ENCODE peak calls at places on chromosomes 6 and 20, in ten cellular contexts. One of them, this sample, is unnamed.

GRCh38 chr6:119197271-119197670 is 118.8 kb upstream of the FAM184A start:
- DNase-seq in ovary: no peak
- DNase-seq in IMR-90: no peak
- DNase-seq in GM20000: no peak
- DNase-seq in GM13977: no peak
- DNase-seq in neural crest cell: no peak
- DNase-seq in fibroblast of lung: no peak
- DNase-seq in AG10803: no peak
- DNase-seq in CD8-positive, alpha-beta T cell: no peak
- DNase-seq in spleen: no peak
- DNase-seq in this sample: no peak

GRCh38 chr6:105489213-105489525 is 86.3 kb upstream of the PREP start:
- DNase-seq in AG10803: no peak
- DNase-seq in IMR-90: peak
- DNase-seq in GM13977: no peak
- DNase-seq in ovary: no peak
- DNase-seq in spleen: no peak
- DNase-seq in GM20000: no peak
- DNase-seq in fibroblast of lung: peak
- DNase-seq in CD8-positive, alpha-beta T cell: no peak
- DNase-seq in neural crest cell: no peak
- DNase-seq in this sample: no peak

GRCh38 chr6:145749632-145750031 is 14.3 kb upstream of the EPM2A start:
- DNase-seq in ovary: no peak
- DNase-seq in CD8-positive, alpha-beta T cell: no peak
- DNase-seq in GM20000: peak
- DNase-seq in IMR-90: peak
- DNase-seq in neural crest cell: no peak
- DNase-seq in fibroblast of lung: peak
- DNase-seq in spleen: no peak
- DNase-seq in AG10803: peak
- DNase-seq in GM13977: peak
- DNase-seq in this sample: no peak

GRCh38 chr6:152313542-152314482 is 323.4 kb downstream of the SYNE1 start:
- DNase-seq in ovary: no peak
- DNase-seq in GM13977: no peak
- DNase-seq in fibroblast of lung: peak
- DNase-seq in IMR-90: peak
- DNase-seq in neural crest cell: no peak
- DNase-seq in GM20000: no peak
- DNase-seq in AG10803: peak
- DNase-seq in spleen: no peak
- DNase-seq in CD8-positive, alpha-beta T cell: no peak
- DNase-seq in this sample: no peak

GRCh38 chr6:50959081-50959641 is 140.5 kb downstream of the TFAP2B start:
- DNase-seq in AG10803: no peak
- DNase-seq in IMR-90: no peak
- DNase-seq in neural crest cell: no peak
- DNase-seq in fibroblast of lung: no peak
- DNase-seq in GM20000: no peak
- DNase-seq in CD8-positive, alpha-beta T cell: no peak
- DNase-seq in ovary: no peak
- DNase-seq in GM13977: no peak
- DNase-seq in spleen: no peak
- DNase-seq in this sample: no peak

GRCh38 chr6:34673079-34673478 is 23.5 kb downstream of the ILRUN start:
- DNase-seq in GM13977: no peak
- DNase-seq in GM20000: no peak
- DNase-seq in IMR-90: no peak
- DNase-seq in spleen: no peak
- DNase-seq in neural crest cell: no peak
- DNase-seq in ovary: no peak
- DNase-seq in fibroblast of lung: no peak
- DNase-seq in CD8-positive, alpha-beta T cell: no peak
- DNase-seq in AG10803: no peak
- DNase-seq in this sample: no peak

GRCh38 chr20:62953839-62954703 is 1.6 kb downstream of the SLC17A9 start:
- DNase-seq in IMR-90: peak
- DNase-seq in ovary: peak
- DNase-seq in CD8-positive, alpha-beta T cell: peak
- DNase-seq in GM20000: peak
- DNase-seq in spleen: peak
- DNase-seq in neural crest cell: peak
- DNase-seq in GM13977: peak
- DNase-seq in fibroblast of lung: peak
- DNase-seq in AG10803: peak
- DNase-seq in this sample: peak

GRCh38 chr20:13809855-13810254 is 25.0 kb downstream of the NDUFAF5 start:
- DNase-seq in ovary: no peak
- DNase-seq in GM20000: no peak
- DNase-seq in fibroblast of lung: no peak
- DNase-seq in spleen: no peak
- DNase-seq in neural crest cell: no peak
- DNase-seq in AG10803: no peak
- DNase-seq in CD8-positive, alpha-beta T cell: no peak
- DNase-seq in GM13977: no peak
- DNase-seq in IMR-90: no peak
- DNase-seq in this sample: no peak

GRCh38 chr20:6693178-6693807 is 74.2 kb upstream of the BMP2 start:
- DNase-seq in GM13977: no peak
- DNase-seq in fibroblast of lung: no peak
- DNase-seq in ovary: no peak
- DNase-seq in AG10803: no peak
- DNase-seq in neural crest cell: no peak
- DNase-seq in GM20000: no peak
- DNase-seq in spleen: no peak
- DNase-seq in CD8-positive, alpha-beta T cell: no peak
- DNase-seq in IMR-90: no peak
- DNase-seq in this sample: no peak

GRCh38 chr6:116447052-116447451 is 14.1 kb upstream of the CALHM6 start:
- DNase-seq in CD8-positive, alpha-beta T cell: no peak
- DNase-seq in GM20000: no peak
- DNase-seq in AG10803: no peak
- DNase-seq in spleen: no peak
- DNase-seq in neural crest cell: no peak
- DNase-seq in GM13977: no peak
- DNase-seq in fibroblast of lung: no peak
- DNase-seq in IMR-90: no peak
- DNase-seq in ovary: no peak
- DNase-seq in this sample: no peak

DNA sequence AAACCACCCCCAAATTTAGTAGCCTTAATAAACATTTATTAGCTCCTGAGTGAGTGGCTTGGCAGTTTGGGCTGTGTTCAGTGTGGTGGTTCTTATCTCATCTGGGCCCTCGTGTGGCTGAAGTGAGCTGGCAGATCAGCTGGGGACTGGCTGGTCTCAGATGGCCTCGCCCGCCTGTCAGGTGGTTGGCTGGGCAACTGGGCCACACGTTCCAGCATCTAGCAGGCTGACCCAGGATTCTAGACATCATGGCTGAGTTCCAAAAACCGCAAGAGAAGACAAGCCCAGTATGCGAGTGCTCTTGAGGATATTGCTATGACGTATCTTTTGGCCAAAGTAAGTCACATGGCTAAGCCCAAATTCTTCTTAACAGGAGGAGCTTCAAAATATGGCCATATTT is 28.9 kb downstream of the EIF2S2 start:
- DNase-seq in CD8-positive, alpha-beta T cell: no peak
- DNase-seq in GM13977: no peak
- DNase-seq in AG10803: peak
- DNase-seq in ovary: peak
- DNase-seq in neural crest cell: no peak
- DNase-seq in GM20000: no peak
- DNase-seq in fibroblast of lung: peak
- DNase-seq in spleen: no peak
- DNase-seq in IMR-90: peak
- DNase-seq in this sample: peak
- TF ChIP-seq CTCF in CD8-positive, alpha-beta T cell: no peak
- TF ChIP-seq CTCF in GM13977: no peak
- TF ChIP-seq CTCF in AG10803: peak
- TF ChIP-seq CTCF in ovary: no peak
- TF ChIP-seq CTCF in neural crest cell: no peak
- TF ChIP-seq CTCF in GM20000: no peak
- TF ChIP-seq CTCF in fibroblast of lung: peak
- TF ChIP-seq CTCF in spleen: no peak
- TF ChIP-seq CTCF in IMR-90: peak
- TF ChIP-seq CTCF in this sample: no peak

GRCh38 chr6:134918418-134918961 is 31.4 kb downstream of the ALDH8A1 start:
- DNase-seq in neural crest cell: no peak
- DNase-seq in CD8-positive, alpha-beta T cell: no peak
- DNase-seq in fibroblast of lung: no peak
- DNase-seq in spleen: no peak
- DNase-seq in ovary: no peak
- DNase-seq in IMR-90: no peak
- DNase-seq in GM13977: no peak
- DNase-seq in GM20000: no peak
- DNase-seq in AG10803: no peak
- DNase-seq in this sample: no peak
- TF ChIP-seq CTCF in neural crest cell: no peak
- TF ChIP-seq CTCF in CD8-positive, alpha-beta T cell: no peak
- TF ChIP-seq CTCF in fibroblast of lung: no peak
- TF ChIP-seq CTCF in spleen: no peak
- TF ChIP-seq CTCF in ovary: no peak
- TF ChIP-seq CTCF in IMR-90: no peak
- TF ChIP-seq CTCF in GM13977: no peak
- TF ChIP-seq CTCF in GM20000: no peak
- TF ChIP-seq CTCF in AG10803: no peak
- TF ChIP-seq CTCF in this sample: no peak

GRCh38 chr6:158869604-158870417 is 50.6 kb upstream of the EZR start:
- DNase-seq in neural crest cell: peak
- DNase-seq in CD8-positive, alpha-beta T cell: peak
- DNase-seq in fibroblast of lung: peak
- DNase-seq in IMR-90: peak
- DNase-seq in GM20000: peak
- DNase-seq in GM13977: peak
- DNase-seq in spleen: peak
- DNase-seq in ovary: peak
- DNase-seq in AG10803: peak
- DNase-seq in this sample: peak
- TF ChIP-seq CTCF in neural crest cell: peak
- TF ChIP-seq CTCF in CD8-positive, alpha-beta T cell: no peak
- TF ChIP-seq CTCF in fibroblast of lung: peak
- TF ChIP-seq CTCF in IMR-90: no peak
- TF ChIP-seq CTCF in GM20000: peak
- TF ChIP-seq CTCF in GM13977: peak
- TF ChIP-seq CTCF in spleen: peak
- TF ChIP-seq CTCF in ovary: peak
- TF ChIP-seq CTCF in AG10803: peak
- TF ChIP-seq CTCF in this sample: peak

GRCh38 chr20:46081074-46081473 is 8.7 kb downstream of the NCOA5 start:
- DNase-seq in AG10803: no peak
- DNase-seq in spleen: no peak
- DNase-seq in fibroblast of lung: no peak
- DNase-seq in GM20000: no peak
- DNase-seq in neural crest cell: no peak
- DNase-seq in IMR-90: no peak
- DNase-seq in CD8-positive, alpha-beta T cell: no peak
- DNase-seq in GM13977: no peak
- DNase-seq in ovary: no peak
- DNase-seq in this sample: no peak
- TF ChIP-seq CTCF in AG10803: no peak
- TF ChIP-seq CTCF in spleen: no peak
- TF ChIP-seq CTCF in fibroblast of lung: no peak
- TF ChIP-seq CTCF in GM20000: no peak
- TF ChIP-seq CTCF in neural crest cell: no peak
- TF ChIP-seq CTCF in IMR-90: no peak
- TF ChIP-seq CTCF in CD8-positive, alpha-beta T cell: no peak
- TF ChIP-seq CTCF in GM13977: no peak
- TF ChIP-seq CTCF in ovary: no peak
- TF ChIP-seq CTCF in this sample: no peak

GRCh38 chr6:94052754-94053153 is 633.4 kb upstream of the EPHA7 start:
- DNase-seq in spleen: no peak
- DNase-seq in IMR-90: no peak
- DNase-seq in fibroblast of lung: peak
- DNase-seq in AG10803: no peak
- DNase-seq in GM20000: no peak
- DNase-seq in neural crest cell: no peak
- DNase-seq in GM13977: no peak
- DNase-seq in CD8-positive, alpha-beta T cell: no peak
- DNase-seq in ovary: no peak
- DNase-seq in this sample: no peak
- TF ChIP-seq CTCF in spleen: no peak
- TF ChIP-seq CTCF in IMR-90: no peak
- TF ChIP-seq CTCF in fibroblast of lung: peak
- TF ChIP-seq CTCF in AG10803: no peak
- TF ChIP-seq CTCF in GM20000: no peak
- TF ChIP-seq CTCF in neural crest cell: no peak
- TF ChIP-seq CTCF in GM13977: no peak
- TF ChIP-seq CTCF in CD8-positive, alpha-beta T cell: no peak
- TF ChIP-seq CTCF in ovary: no peak
- TF ChIP-seq CTCF in this sample: peak

GRCh38 chr6:158999669-159000403 is at the start of gene RSPH3:
- DNase-seq in AG10803: peak
- DNase-seq in neural crest cell: peak
- DNase-seq in IMR-90: peak
- DNase-seq in spleen: peak
- DNase-seq in CD8-positive, alpha-beta T cell: peak
- DNase-seq in GM20000: peak
- DNase-seq in ovary: peak
- DNase-seq in GM13977: peak
- DNase-seq in fibroblast of lung: peak
- DNase-seq in this sample: peak
- TF ChIP-seq CTCF in AG10803: peak
- TF ChIP-seq CTCF in neural crest cell: no peak
- TF ChIP-seq CTCF in IMR-90: peak
- TF ChIP-seq CTCF in spleen: no peak
- TF ChIP-seq CTCF in CD8-positive, alpha-beta T cell: no peak
- TF ChIP-seq CTCF in GM20000: no peak
- TF ChIP-seq CTCF in ovary: peak
- TF ChIP-seq CTCF in GM13977: peak
- TF ChIP-seq CTCF in fibroblast of lung: peak
- TF ChIP-seq CTCF in this sample: peak

GRCh38 chr6:165245716-165246115 is 63.7 kb downstream of the C6orf118 start:
- DNase-seq in ovary: no peak
- DNase-seq in GM20000: no peak
- DNase-seq in spleen: no peak
- DNase-seq in CD8-positive, alpha-beta T cell: no peak
- DNase-seq in IMR-90: no peak
- DNase-seq in GM13977: no peak
- DNase-seq in AG10803: peak
- DNase-seq in neural crest cell: no peak
- DNase-seq in fibroblast of lung: no peak
- DNase-seq in this sample: no peak
- TF ChIP-seq CTCF in ovary: no peak
- TF ChIP-seq CTCF in GM20000: no peak
- TF ChIP-seq CTCF in spleen: no peak
- TF ChIP-seq CTCF in CD8-positive, alpha-beta T cell: no peak
- TF ChIP-seq CTCF in IMR-90: no peak
- TF ChIP-seq CTCF in GM13977: no peak
- TF ChIP-seq CTCF in AG10803: no peak
- TF ChIP-seq CTCF in neural crest cell: peak
- TF ChIP-seq CTCF in fibroblast of lung: no peak
- TF ChIP-seq CTCF in this sample: no peak